ENCODE peak calls at places on chromosomes 2 and 18, in seven cellular contexts. K is neuronal stem cell; P is effector memory CD4-positive, alpha-beta T cell; R is mesendoderm; V is GM23248; B is psoas muscle; L is kidney. F is an unnamed sample.

GRCh38 chr2:230410861-230411464 is 5.0 kb upstream of the SP100 start:
- DNase-seq in P (no peak), K (no peak), R (no peak), L (no peak), V (no peak), B (no peak), F (no peak)

GRCh38 chr2:239499989-239500914 is 99.4 kb upstream of the HDAC4 start:
- DNase-seq in L (peak; percentile 51), R (no peak), P (no peak), K (no peak), V (peak; percentile 48), B (no peak), F (no peak)

GRCh38 chr2:33323957-33324356 is 152.5 kb upstream of the RASGRP3 start:
- DNase-seq in B (no peak), P (no peak), K (no peak), L (no peak), R (no peak), V (no peak), F (no peak)

GRCh38 chr2:172513935-172514586 is 41.8 kb upstream of the PDK1 start:
- DNase-seq in R (no peak), B (no peak), L (no peak), P (no peak), V (no peak), K (no peak), F (no peak)

GRCh38 chr18:10274327-10274726 is 180.1 kb upstream of the APCDD1 start:
- DNase-seq in V (peak; percentile 87), B (no peak), K (no peak), P (no peak), L (no peak), R (no peak), F (no peak)

GRCh38 chr2:128448331-128449225 is 129.9 kb upstream of the HS6ST1 start:
- DNase-seq in V (no peak), P (no peak), B (no peak), K (no peak), R (no peak), L (no peak), F (no peak)

GRCh38 chr18:42746794-42747193 is 368.7 kb downstream of the RIT2 start:
- DNase-seq in V (no peak), R (no peak), B (no peak), L (no peak), P (no peak), K (no peak), F (no peak)

GRCh38 chr2:231300722-231301076 is 94.8 kb upstream of the B3GNT7 start:
- DNase-seq in P (no peak), V (no peak), B (no peak), L (no peak), K (no peak), R (no peak), F (no peak)

GRCh38 chr2:240576036-240576435 is 7.8 kb downstream of the RNPEPL1 start:
- DNase-seq in L (peak; percentile 46), R (no peak), P (no peak), K (no peak), V (no peak), B (no peak), F (no peak)

GRCh38 chr2:130150181-130151144 is 5.6 kb upstream of the CCDC74B start:
- DNase-seq in K (no peak), R (no peak), P (no peak), V (no peak), B (no peak), L (peak; percentile 75), F (no peak)

GRCh38 chr2:55011741-55012574 is 38.3 kb downstream of the RTN4 start:
- DNase-seq in R (no peak), L (no peak), P (no peak), B (no peak), V (no peak), K (no peak), F (no peak)

GRCh38 chr2:55012648-55013484 is 37.4 kb downstream of the RTN4 start:
- DNase-seq in L (no peak), P (no peak), R (no peak), V (no peak), B (no peak), K (no peak), F (no peak)

GRCh38 chr2:55009277-55010055 is 40.8 kb downstream of the RTN4 start:
- DNase-seq in K (no peak), V (peak; percentile 39), R (no peak), B (no peak), P (no peak), L (no peak), F (no peak)

GRCh38 chr2:55010149-55010591 is 40.1 kb downstream of the RTN4 start:
- DNase-seq in L (peak; percentile 59), B (peak; percentile 33), K (no peak), P (peak; percentile 6), V (peak; percentile 87), R (peak; percentile 26), F (peak; percentile 82)

GRCh38 chr2:55010915-55011314 is 39.3 kb downstream of the RTN4 start:
- DNase-seq in P (no peak), V (peak; percentile 62), L (peak; percentile 53), B (peak; percentile 25), K (no peak), R (no peak), F (peak; percentile 32)
- H3K4me3 ChIP-seq in P (no peak overlapping the region), V (peak overlapping the region; percentile 61), L (no peak overlapping the region), B (peak overlapping the region; percentile 72), K (no peak overlapping the region), R (no peak overlapping the region), F (no peak overlapping the region)

GRCh38 chr2:219643084-219643473 is 15.6 kb downstream of the SLC4A3 start:
- DNase-seq in L (no peak), K (no peak), B (no peak), P (no peak), V (no peak), R (no peak), F (no peak)
- H3K27ac ChIP-seq in L (no peak overlapping the region), K (no peak overlapping the region), B (no peak overlapping the region), P (no peak overlapping the region), V (no peak overlapping the region), R (no peak overlapping the region), F (no peak overlapping the region)

GRCh38 chr2:241844831-241845578 is 13.7 kb downstream of the PDCD1 start:
- DNase-seq in P (no peak), V (no peak), B (no peak), L (no peak), R (no peak), K (no peak), F (no peak)

GRCh38 chr2:241844066-241844728 is 14.5 kb downstream of the PDCD1 start:
- DNase-seq in B (peak; percentile 74), R (peak; percentile 57), L (peak; percentile 92), P (peak; percentile 78), V (peak; percentile 86), K (peak; percentile 46), F (peak; percentile 25)

GRCh38 chr2:241842620-241843211 is 16.0 kb downstream of the PDCD1 start:
- DNase-seq in B (peak; percentile 49), K (no peak), V (no peak), R (no peak), P (peak; percentile 53), L (peak; percentile 85), F (no peak)

GRCh38 chr2:241842067-241842415 is 16.7 kb downstream of the PDCD1 start:
- DNase-seq in V (no peak), R (no peak), L (no peak), B (no peak), P (no peak), K (no peak), F (no peak)

GRCh38 chr2:241843321-241844065 is 15.2 kb downstream of the PDCD1 start:
- DNase-seq in P (no peak), K (no peak), L (peak; percentile 74), V (no peak), R (no peak), B (peak; percentile 16), F (no peak)
- H3K4me3 ChIP-seq in P (peak overlapping the region; percentile 22), K (no peak overlapping the region), L (no peak overlapping the region), V (no peak overlapping the region), R (no peak overlapping the region), B (peak overlapping the region; percentile 5), F (no peak overlapping the region)

DNA sequence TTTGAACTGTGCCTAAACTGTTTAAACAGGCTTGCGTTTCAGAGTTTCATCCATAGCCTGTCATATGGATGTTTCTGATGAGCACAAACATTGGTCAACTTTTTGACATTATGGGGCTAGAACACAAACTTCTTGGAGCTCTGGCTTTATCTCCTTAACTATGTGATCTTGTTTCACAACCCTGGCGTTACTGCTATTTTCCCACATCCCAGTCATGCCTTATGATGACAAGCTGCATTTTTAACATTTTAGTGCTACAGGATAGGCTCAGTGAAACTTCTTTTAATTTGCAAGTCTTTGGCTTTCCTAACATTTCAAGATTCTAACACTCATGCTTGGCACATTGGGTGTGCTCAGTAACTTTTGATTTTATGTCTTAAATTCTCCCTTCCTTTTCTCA is 21.0 kb upstream of the PDE1A start:
- DNase-seq in B (no peak), P (no peak), R (peak; percentile 87), L (no peak), K (no peak), V (peak; percentile 81), F (no peak)
- H3K27ac ChIP-seq in B (no peak overlapping the region), P (no peak overlapping the region), R (no peak overlapping the region), L (no peak overlapping the region), K (no peak overlapping the region), V (peak overlapping the region; percentile 66), F (no peak overlapping the region)

DNA sequence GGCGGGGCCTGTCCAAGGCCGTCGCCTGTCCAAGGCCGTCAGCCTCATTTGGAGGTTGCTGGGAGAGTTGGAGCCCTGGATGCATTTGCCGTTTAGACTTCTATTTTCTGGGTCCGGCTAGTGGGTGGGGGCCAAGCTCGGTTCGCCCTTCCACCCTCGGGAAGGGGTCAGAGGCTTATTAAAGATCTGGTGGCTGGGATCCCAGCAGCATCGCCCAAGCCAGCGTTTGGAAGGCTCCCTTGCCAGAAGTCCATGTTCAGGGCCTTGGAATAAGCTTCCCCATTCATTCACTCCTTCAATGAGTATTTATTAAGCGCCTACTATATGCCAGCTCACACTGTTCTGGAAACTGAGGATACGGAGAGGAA is 516 bp upstream of the DOCK10 start:
- DNase-seq in P (no peak), V (no peak), B (no peak), K (no peak), L (no peak), R (no peak), F (no peak)
- H3K4me3 ChIP-seq in P (peak overlapping the region; percentile 93), V (peak overlapping the region; percentile 85), B (peak overlapping the region; percentile 77), K (peak overlapping the region; percentile 53), L (no peak overlapping the region), R (no peak overlapping the region), F (no peak overlapping the region)

GRCh38 chr2:156476516-156477206 is 40.5 kb downstream of the GPD2 start:
- DNase-seq in L (no peak), V (peak; percentile 73), P (no peak), B (no peak), R (no peak), K (no peak), F (no peak)
- H3K27ac ChIP-seq in L (no peak overlapping the region), V (peak overlapping the region; percentile 57), P (no peak overlapping the region), B (no peak overlapping the region), R (no peak overlapping the region), K (no peak overlapping the region), F (peak overlapping the region; percentile 18)

DNA sequence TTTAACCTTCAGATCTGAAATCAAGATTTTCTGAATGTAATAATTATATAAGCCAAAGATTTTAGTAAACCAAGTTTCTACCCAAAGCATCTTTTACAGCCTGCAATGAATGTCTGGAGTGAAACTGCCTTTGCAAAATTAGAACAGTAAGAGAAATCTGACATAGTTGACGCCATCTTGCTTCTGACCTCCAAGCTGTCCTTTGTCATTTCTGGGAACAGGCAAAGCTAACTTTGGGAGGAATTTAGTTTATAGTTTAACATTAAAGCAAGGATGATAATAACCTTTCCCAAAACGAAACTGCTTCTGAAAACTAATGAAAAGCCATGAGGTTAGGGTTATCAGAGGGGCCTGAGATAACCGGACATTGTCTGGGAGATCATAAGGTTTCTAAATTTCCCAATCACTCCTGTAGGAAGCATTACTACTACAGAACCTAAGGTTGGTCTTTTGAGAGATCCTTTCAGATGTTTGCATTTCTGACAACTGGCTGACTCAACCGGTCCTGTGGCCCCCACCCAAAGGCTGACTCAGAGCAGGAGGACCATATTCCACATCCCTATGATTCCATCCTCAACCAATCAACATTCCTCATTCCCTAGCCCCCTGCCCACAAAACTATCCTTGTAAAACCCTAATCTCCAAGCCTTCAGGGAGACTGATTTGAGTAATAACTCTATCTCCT is 124.5 kb downstream of the TMEM131 start:
- DNase-seq in B (no peak), R (peak; percentile 34), L (no peak), K (no peak), V (peak; percentile 85), P (no peak), F (no peak)
- H3K4me3 ChIP-seq in B (no peak overlapping the region), R (no peak overlapping the region), L (no peak overlapping the region), K (no peak overlapping the region), V (peak overlapping the region; percentile 40), P (no peak overlapping the region), F (no peak overlapping the region)